ENCODE peak calls at places on chromosomes 16 and 17, in nine cellular contexts. Y is PC-9; L is cardiac muscle cell; C is CD4-positive, alpha-beta T cell; T is omental fat pad; Z is keratinocyte; I is osteocyte; Q is Calu3; N is fibroblast of mammary gland. V is an unnamed sample.

GRCh38 chr16:13041646-13042045 is 140.2 kb downstream of the SHISA9 start:
- DNase-seq in Y (no peak), L (no peak), C (no peak), T (no peak), Z (no peak), I (no peak), Q (no peak), N (no peak), V (no peak)

GRCh38 chr16:83953796-83954576 is 946 bp downstream of the OSGIN1 start:
- DNase-seq in Y (peak; percentile 67), L (peak; percentile 34), C (no peak), T (no peak), Z (peak; percentile 19), I (no peak), Q (peak; percentile 48), N (peak; percentile 30), V (no peak)

GRCh38 chr17:42275527-42276358 is 448 bp downstream of the STAT5B start:
- DNase-seq in Y (no peak), L (peak; percentile 78), C (no peak), T (no peak), Z (no peak), I (no peak), Q (no peak), N (no peak), V (no peak)

GRCh38 chr17:15240617-15241016 is 24.5 kb downstream of the PMP22 start:
- DNase-seq in Y (no peak), L (no peak), C (no peak), T (no peak), Z (no peak), I (no peak), Q (no peak), N (no peak), V (no peak)

GRCh38 chr17:48795444-48796162 is 21.4 kb downstream of the TTLL6 start:
- DNase-seq in Y (peak; percentile 60), L (no peak), C (no peak), T (no peak), Z (no peak), I (no peak), Q (peak; percentile 77), N (peak; percentile 84), V (no peak)

GRCh38 chr17:81121841-81122733 is 43.2 kb upstream of the PVALEF start:
- DNase-seq in Y (no peak), L (no peak), C (no peak), T (no peak), Z (no peak), I (no peak), Q (no peak), N (no peak), V (no peak)

GRCh38 chr16:47643610-47644009 is 182.5 kb downstream of the PHKB start:
- DNase-seq in Y (no peak), L (no peak), C (no peak), T (no peak), Z (no peak), I (no peak), Q (no peak), N (peak; percentile 10), V (no peak)

GRCh38 chr17:15405016-15405415 is 62.4 kb downstream of the CDRT4 start:
- DNase-seq in Y (no peak), L (no peak), C (no peak), T (no peak), Z (no peak), I (no peak), Q (no peak), N (no peak), V (no peak)

GRCh38 chr16:67641779-67642708 is 2.9 kb upstream of the CARMIL2 start:
- DNase-seq in Y (no peak), L (no peak), C (no peak), T (no peak), Z (no peak), I (no peak), Q (no peak), N (peak; percentile 26), V (no peak)

GRCh38 chr16:72739577-72739976 is 308.4 kb downstream of the ZFHX3 start:
- DNase-seq in Y (peak; percentile 60), L (peak; percentile 46), C (no peak), T (no peak), Z (no peak), I (no peak), Q (no peak), N (peak; percentile 14), V (no peak)

GRCh38 chr16:74438492-74438979 is 17.3 kb upstream of the CLEC18B start:
- DNase-seq in Y (no peak), L (no peak), C (no peak), T (no peak), Z (no peak), I (no peak), Q (no peak), N (no peak), V (no peak)

GRCh38 chr16:70646260-70647241 is at the start of gene IL34:
- DNase-seq in Y (no peak), L (no peak), C (no peak), T (no peak), Z (no peak), I (no peak), Q (no peak), N (peak; percentile 10), V (no peak)

GRCh38 chr17:75153854-75154194 is 488 bp downstream of the JPT1 start:
- DNase-seq in Y (no peak), L (no peak), C (no peak), T (no peak), Z (no peak), I (no peak), Q (no peak), N (no peak), V (peak; percentile 77)

GRCh38 chr16:50469121-50469743 is 79.0 kb upstream of the NKD1 start:
- DNase-seq in Y (no peak), L (no peak), C (no peak), T (no peak), Z (no peak), I (no peak), Q (no peak), N (no peak), V (no peak)

GRCh38 chr16:87326151-87326571 is 9.0 kb upstream of the C16orf95 start:
- DNase-seq in Y (no peak), L (no peak), C (no peak), T (no peak), Z (no peak), I (no peak), Q (no peak), N (peak; percentile 32), V (peak; percentile 47)

GRCh38 chr16:84247844-84248243 is 8.0 kb upstream of the KCNG4 start:
- DNase-seq in Y (peak; percentile 97), L (no peak), C (no peak), T (no peak), Z (no peak), I (no peak), Q (no peak), N (no peak), V (no peak)

GRCh38 chr17:27802962-27803680 is 2.8 kb upstream of the NOS2 start:
- DNase-seq in Y (no peak), L (no peak), C (no peak), T (no peak), Z (no peak), I (no peak), Q (no peak), N (no peak), V (no peak)

GRCh38 chr17:55434721-55435120 is 13.1 kb upstream of the MMD start:
- DNase-seq in Y (no peak), L (no peak), C (no peak), T (no peak), Z (no peak), I (no peak), Q (no peak), N (peak; percentile 70), V (no peak)

DNA sequence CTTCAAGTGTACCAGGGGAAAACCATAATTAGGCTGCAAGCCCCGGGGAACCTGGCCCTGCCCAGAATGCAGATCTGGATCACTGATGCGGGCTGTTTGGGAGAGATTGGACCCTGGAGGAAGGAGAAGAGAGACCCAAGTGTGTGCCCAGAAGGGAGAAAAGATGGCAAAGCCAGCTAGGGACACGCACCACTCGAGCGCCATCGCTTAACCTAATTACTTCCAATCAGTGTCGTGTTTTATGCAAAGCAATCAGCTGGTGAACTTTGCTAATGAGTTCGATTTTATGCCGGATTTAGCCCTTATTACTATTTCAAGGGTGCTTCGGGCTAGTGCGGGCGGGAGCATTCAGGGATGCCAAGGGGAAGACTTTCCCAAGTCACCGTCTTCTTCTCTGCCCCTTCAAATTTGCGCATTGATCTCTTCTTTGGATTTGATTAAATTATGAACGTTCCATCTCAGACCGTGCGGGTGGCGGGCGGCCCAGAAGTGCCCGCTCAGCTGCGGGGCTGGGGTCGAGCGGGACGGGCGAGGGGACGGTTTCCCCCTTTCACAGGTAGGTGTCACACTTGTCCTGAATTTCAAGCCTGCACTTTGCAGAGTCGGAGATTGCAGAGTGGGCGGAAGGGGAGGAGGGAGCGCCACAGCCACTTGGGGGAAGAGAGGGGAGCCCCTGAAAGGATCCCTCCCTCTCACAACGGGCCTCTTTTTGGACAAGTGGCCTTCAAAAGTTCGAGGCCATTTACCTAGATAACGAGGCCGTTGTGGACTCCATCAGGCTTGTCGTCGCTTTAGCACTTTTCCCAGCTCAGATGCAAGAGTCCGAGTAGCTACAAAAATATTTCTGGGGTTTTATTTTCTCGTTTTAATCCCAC is 4.1 kb downstream of the IRX5 start:
- DNase-seq in Y (no peak), L (peak; percentile 90), C (no peak), T (no peak), Z (no peak), I (peak; percentile 76), Q (no peak), N (no peak), V (peak; percentile 79)
- TF ChIP-seq CTCF in Y (no peak), L (no peak), C (no peak), T (no peak), Z (peak; percentile 24), I (peak; percentile 17), Q (no peak), N (no peak), V (no peak)

GRCh38 chr17:40522250-40522960 is 21.0 kb upstream of the TNS4 start:
- DNase-seq in Y (peak; percentile 28), L (no peak), C (no peak), T (no peak), Z (no peak), I (no peak), Q (no peak), N (peak; percentile 77), V (no peak)
- TF ChIP-seq CTCF in Y (no peak), L (no peak), C (no peak), T (no peak), Z (no peak), I (no peak), Q (no peak), N (no peak), V (no peak)

GRCh38 chr16:28553776-28554633 is at the start of gene SGF29:
- DNase-seq in Y (peak; percentile 72), L (peak; percentile 94), C (peak; percentile 93), T (peak; percentile 74), Z (peak; percentile 64), I (peak; percentile 97), Q (peak; percentile 93), N (peak; percentile 92), V (peak; percentile 97)
- TF ChIP-seq CTCF in Y (peak; percentile 36), L (peak; percentile 24), C (peak; percentile 34), T (no peak), Z (no peak), I (peak; percentile 35), Q (no peak), N (peak; percentile 6), V (no peak)

DNA sequence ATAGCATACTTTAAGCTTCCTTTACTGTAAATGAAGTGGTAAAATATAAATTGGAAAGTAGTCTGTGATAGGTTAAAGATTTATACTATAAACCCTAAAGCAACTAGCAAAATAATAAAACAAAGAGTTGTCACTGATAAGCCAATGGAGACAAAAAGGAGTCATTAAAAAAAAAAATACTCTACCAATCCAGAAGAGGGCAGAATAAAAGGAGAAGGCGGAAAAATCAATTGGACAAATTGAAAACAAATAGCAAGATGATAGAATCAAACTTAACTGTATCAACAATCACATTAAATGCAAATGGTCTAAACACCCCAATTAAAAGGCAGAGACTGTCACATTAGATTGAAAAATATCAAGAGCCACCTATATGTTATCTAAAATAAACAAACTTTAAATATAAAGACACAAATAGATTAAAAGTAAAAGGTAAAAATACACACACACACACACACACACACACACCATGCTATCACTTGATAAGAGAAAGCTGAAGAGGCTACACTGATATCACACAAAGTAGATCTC is 71.8 kb downstream of the CACNG1 start:
- DNase-seq in Y (no peak), L (no peak), C (no peak), T (no peak), Z (no peak), I (no peak), Q (no peak), N (no peak), V (no peak)
- TF ChIP-seq CTCF in Y (peak; percentile 46), L (no peak), C (no peak), T (no peak), Z (no peak), I (no peak), Q (peak; percentile 21), N (peak; percentile 6), V (no peak)